ENCODE peak calls at places on chromosomes 7 and 10, in four cellular contexts. Y is kidney epithelial cell, T is AG04449, V is heart left ventricle. J is an unnamed sample.

GRCh38 chr10:36086976-36087726 is 445.1 kb upstream of the FZD8 start:
- DNase-seq in V (no peak), T (no peak), Y (no peak), J (no peak)

GRCh38 chr10:129023057-129023456 is 444.0 kb upstream of the MGMT start:
- DNase-seq in T (no peak), Y (no peak), V (peak; percentile 75), J (no peak)

GRCh38 chr10:10657139-10657760 is 360.4 kb upstream of the CELF2 start:
- DNase-seq in T (no peak), Y (no peak), V (no peak), J (no peak)

GRCh38 chr7:29426587-29426986 is 137.0 kb upstream of the PRR15 start:
- DNase-seq in V (no peak), Y (no peak), T (no peak), J (no peak)

GRCh38 chr7:45665172-45665571 is 91.0 kb downstream of the ADCY1 start:
- DNase-seq in T (no peak), Y (no peak), V (no peak), J (no peak)

GRCh38 chr7:154720016-154720415 is 282.9 kb downstream of the PAXIP1 start:
- DNase-seq in V (no peak), Y (no peak), T (no peak), J (no peak)

GRCh38 chr10:122236690-122237306 is 34.3 kb upstream of the BTBD16 start:
- DNase-seq in Y (no peak), T (no peak), V (no peak), J (no peak)

GRCh38 chr7:140596751-140597424 is 43.7 kb downstream of the DENND2A start:
- DNase-seq in V (no peak), Y (no peak), T (no peak), J (peak; percentile 52)

GRCh38 chr10:5952731-5953385 is 24.5 kb downstream of the IL15RA start:
- DNase-seq in T (no peak), V (no peak), Y (no peak), J (no peak)

GRCh38 chr10:77737608-77738007 is 100.0 kb upstream of the KCNMA1 start:
- DNase-seq in Y (peak; percentile 89), V (no peak), T (peak; percentile 98), J (peak; percentile 62)

GRCh38 chr10:110460111-110460809 is 37.4 kb upstream of the DUSP5 start:
- DNase-seq in Y (peak; percentile 49), T (no peak), V (no peak), J (no peak)

GRCh38 chr7:69732203-69732602 is 133.9 kb downstream of the AUTS2 start:
- DNase-seq in T (no peak), Y (no peak), V (no peak), J (no peak)

GRCh38 chr10:14353291-14353913 is 22.7 kb upstream of the FRMD4A start:
- DNase-seq in V (no peak), Y (no peak), T (no peak), J (no peak)

GRCh38 chr7:149237502-149237901 is 1.9 kb upstream of the ZNF212 start:
- DNase-seq in V (no peak), Y (no peak), T (no peak), J (no peak)
- H3K4me3 ChIP-seq in V (no peak overlapping the region), Y (no peak overlapping the region), T (no peak overlapping the region), J (no peak overlapping the region)

GRCh38 chr10:69317175-69318086 is 39.1 kb downstream of the HK1 start:
- DNase-seq in T (no peak), Y (no peak), V (no peak), J (no peak)
- H3K4me3 ChIP-seq in T (peak overlapping the region; percentile 92), Y (peak overlapping the region; percentile 92), V (peak overlapping the region; percentile 77), J (peak overlapping the region; percentile 83)

GRCh38 chr10:130713105-130713504 is 576.9 kb downstream of the GLRX3 start:
- DNase-seq in Y (no peak), T (no peak), V (no peak), J (no peak)
- H3K4me3 ChIP-seq in Y (no peak overlapping the region), T (no peak overlapping the region), V (no peak overlapping the region), J (no peak overlapping the region)

DNA sequence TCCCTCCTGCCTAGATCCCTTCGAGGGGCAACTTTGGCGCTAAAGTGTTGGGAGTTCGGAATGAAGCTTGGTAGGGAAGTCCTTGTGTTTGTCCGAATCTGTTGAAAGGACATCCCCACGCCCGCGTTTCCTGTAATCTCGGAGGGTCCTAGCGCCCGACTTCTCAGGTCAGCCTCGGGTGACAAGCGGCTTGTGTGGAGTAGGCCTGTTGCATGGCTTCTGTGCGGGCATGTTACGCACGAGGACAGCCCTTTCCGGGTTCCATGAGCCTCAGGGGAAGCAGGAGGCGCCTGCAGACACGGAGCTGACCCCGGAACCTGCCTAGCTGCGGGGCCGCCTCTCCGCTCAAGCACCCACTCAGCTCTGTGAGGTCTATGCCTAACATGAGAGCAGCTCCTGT is 28.4 kb upstream of the AP5Z1 start:
- DNase-seq in V (no peak), Y (no peak), T (no peak), J (no peak)
- H3K4me3 ChIP-seq in V (peak overlapping the region; percentile 41), Y (no peak overlapping the region), T (no peak overlapping the region), J (no peak overlapping the region)

GRCh38 chr10:49096890-49097445 is 18.4 kb downstream of the VSTM4 start:
- DNase-seq in Y (no peak), V (no peak), T (no peak), J (no peak)
- H3K4me3 ChIP-seq in Y (no peak overlapping the region), V (no peak overlapping the region), T (no peak overlapping the region), J (no peak overlapping the region)

GRCh38 chr10:86968271-86968993 is at the start of gene ADIRF:
- DNase-seq in Y (no peak), V (peak; percentile 82), T (no peak), J (no peak)
- H3K4me3 ChIP-seq in Y (no peak within 1 kb of the TSS), V (peak within 1 kb of the TSS; percentile 71), T (peak within 1 kb of the TSS; percentile 40), J (peak within 1 kb of the TSS; percentile 47)

GRCh38 chr7:134458341-134458805 is 527 bp downstream of the AKR1B1 start:
- DNase-seq in Y (no peak), T (no peak), V (peak; percentile 72), J (no peak)

GRCh38 chr7:134454277-134454676 is 4.6 kb downstream of the AKR1B1 start:
- DNase-seq in T (no peak), V (no peak), Y (no peak), J (no peak)

GRCh38 chr7:134460000-134460399 is 1.1 kb upstream of the AKR1B1 start:
- DNase-seq in V (no peak), Y (no peak), T (no peak), J (no peak)

GRCh38 chr7:134458806-134459698 is at the start of gene AKR1B1:
- DNase-seq in Y (peak; percentile 64), V (peak; percentile 95), T (peak; percentile 45), J (peak; percentile 81)

GRCh38 chr7:134457166-134457565 is 1.7 kb downstream of the AKR1B1 start:
- DNase-seq in V (no peak), Y (no peak), T (no peak), J (no peak)
- H3K4me3 ChIP-seq in V (peak overlapping the region; percentile 74), Y (no peak overlapping the region), T (no peak overlapping the region), J (no peak overlapping the region)

DNA sequence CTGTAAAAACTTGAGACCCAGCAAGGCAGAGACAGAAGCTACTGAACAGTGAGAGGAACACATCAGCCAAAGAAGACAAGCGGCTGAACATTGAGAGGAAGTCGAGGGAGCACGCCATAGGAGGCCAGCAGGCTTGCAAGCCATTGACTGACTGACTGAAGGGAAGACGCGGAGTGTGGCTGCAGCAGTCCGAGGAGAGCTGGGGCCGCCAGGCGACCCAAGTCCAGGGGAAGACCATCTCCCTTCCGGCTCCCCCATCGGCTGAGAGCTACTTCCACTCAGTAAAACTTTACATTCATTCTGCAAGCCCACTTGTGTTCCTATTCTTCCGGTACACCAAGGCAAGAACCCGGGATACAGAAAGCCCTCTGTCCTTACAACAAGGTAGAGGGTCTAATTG is 167.3 kb upstream of the MBL2 start:
- DNase-seq in T (no peak), Y (no peak), V (no peak), J (no peak)
- H3K4me3 ChIP-seq in T (no peak overlapping the region), Y (no peak overlapping the region), V (no peak overlapping the region), J (no peak overlapping the region)